ENCODE peak calls at places on chromosome 15, in six cellular contexts. P, L, O, V, X and G are unnamed samples.

GRCh38 chr15:75215107-75216004 is 13.7 kb downstream of the C15orf39 start:
- DNase-seq in O (no peak), V (no peak), X (no peak), P (no peak), L (no peak), G (peak)

GRCh38 chr15:53586815-53587214 is 172.6 kb downstream of the WDR72 start:
- DNase-seq in X (no peak), O (peak), V (no peak), P (peak), L (no peak), G (peak)

GRCh38 chr15:41599061-41599460 is 40.0 kb downstream of the TYRO3 start:
- DNase-seq in X (no peak), V (no peak), P (no peak), L (no peak), O (no peak), G (no peak)

GRCh38 chr15:88535100-88535499 is 11.4 kb downstream of the DET1 start:
- DNase-seq in O (no peak), L (peak), P (no peak), X (no peak), V (peak), G (no peak)

GRCh38 chr15:25783607-25784131 is 79.5 kb downstream of the ATP10A start:
- DNase-seq in O (peak), P (peak), X (peak), L (peak), V (peak), G (no peak)

GRCh38 chr15:74202461-74203401 is at the start of gene STRA6:
- DNase-seq in O (peak), P (peak), V (no peak), L (no peak), X (peak), G (no peak)

GRCh38 chr15:56933420-56934210 is 15.2 kb downstream of the TCF12 start:
- DNase-seq in X (no peak), P (no peak), V (no peak), L (no peak), O (no peak), G (no peak)

GRCh38 chr15:85024509-85025336 is 43.1 kb downstream of the PDE8A start:
- DNase-seq in X (peak), L (peak), O (no peak), P (peak), V (peak), G (no peak)

GRCh38 chr15:77276943-77277342 is 143.0 kb downstream of the PEAK1 start:
- DNase-seq in P (no peak), V (no peak), L (no peak), O (no peak), X (no peak), G (no peak)

GRCh38 chr15:77276096-77276495 is 143.8 kb downstream of the PEAK1 start:
- DNase-seq in V (no peak), L (no peak), O (no peak), P (no peak), X (no peak), G (no peak)
- TF ChIP-seq CTCF in V (no peak), L (no peak), O (no peak), P (no peak), X (no peak), G (no peak)

DNA sequence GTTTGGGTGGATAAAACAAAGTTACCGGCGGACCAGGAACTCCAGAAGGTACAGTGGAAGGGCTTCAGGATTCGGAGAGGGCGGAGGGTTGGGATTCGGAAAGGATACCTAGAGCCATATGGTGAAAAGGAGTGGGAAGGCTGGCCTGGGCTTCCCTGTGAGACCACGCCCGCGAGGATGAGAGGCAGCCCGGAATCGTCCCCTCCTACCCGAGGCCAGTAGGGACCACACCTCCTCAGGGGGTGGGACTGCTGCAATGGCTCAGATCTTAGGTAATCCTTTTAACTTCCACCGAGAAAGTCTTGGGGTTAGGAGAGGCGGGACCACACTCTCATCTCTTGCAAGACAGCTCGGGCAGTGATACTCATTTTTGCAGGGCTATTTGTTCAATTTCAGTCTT is 511.3 kb downstream of the OCA2 start:
- DNase-seq in L (no peak), O (no peak), P (no peak), V (no peak), X (no peak), G (no peak)
- TF ChIP-seq CTCF in L (no peak), O (no peak), P (no peak), V (no peak), X (no peak), G (no peak)

DNA sequence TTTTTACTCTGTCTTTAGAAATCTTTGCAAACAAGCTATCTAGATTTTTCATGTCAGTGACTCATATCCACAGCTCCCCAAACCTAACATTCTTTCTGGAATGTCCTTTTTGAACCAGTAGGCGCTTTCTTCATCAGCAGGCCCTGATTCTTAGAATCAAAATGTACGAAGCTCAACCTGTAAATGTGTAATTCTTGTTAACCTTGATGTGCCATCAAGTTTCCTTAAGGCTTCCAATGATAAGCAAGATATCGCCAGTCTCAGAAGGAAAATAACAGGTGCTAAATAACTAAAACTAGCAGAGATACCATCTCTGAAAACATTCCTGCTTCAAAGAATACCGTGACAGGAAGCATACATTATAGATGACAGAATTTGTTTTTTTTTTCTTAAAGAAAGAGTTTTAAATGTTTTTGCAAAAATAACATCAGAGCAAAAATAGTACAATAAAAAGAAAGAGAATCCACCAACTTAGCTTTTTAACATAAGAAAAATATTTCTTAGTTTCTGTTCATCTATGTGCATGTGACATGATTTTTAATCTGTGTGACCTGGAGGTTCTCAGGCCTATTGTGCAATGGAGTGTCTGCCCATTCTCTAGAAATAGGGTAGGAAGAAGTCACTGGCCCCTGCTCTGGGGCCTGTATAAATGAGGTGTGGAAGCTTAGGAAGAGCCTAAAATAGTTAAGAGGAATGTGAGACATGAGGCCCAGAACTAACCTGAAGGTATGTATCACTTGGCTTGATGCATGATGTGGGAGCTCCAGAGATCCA is 14.7 kb upstream of the SECISBP2L start:
- DNase-seq in P (no peak), X (peak), L (peak), O (no peak), V (peak), G (no peak)
- TF ChIP-seq CTCF in P (no peak), X (peak), L (no peak), O (no peak), V (peak), G (no peak)

DNA sequence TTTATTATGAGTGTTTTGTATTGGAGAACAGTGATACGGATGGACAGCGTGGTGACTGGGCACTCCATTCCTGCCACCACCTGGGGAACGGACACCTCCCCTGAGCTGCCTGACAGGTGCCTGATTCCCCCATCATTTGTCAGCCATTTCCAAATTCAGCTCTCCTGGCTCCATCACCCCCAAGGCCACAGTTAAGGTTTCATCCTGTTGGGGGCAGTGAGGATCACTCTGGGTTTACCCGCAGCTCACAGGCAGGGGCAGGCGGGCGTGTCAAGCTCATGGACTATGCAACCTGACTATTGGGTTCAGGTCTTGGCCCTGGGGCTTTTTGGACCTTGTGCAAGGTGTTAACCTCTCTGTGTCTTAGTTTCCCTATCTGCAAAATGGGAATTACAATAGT is 76.3 kb downstream of the RAB11A start:
- DNase-seq in P (peak), V (no peak), O (no peak), X (no peak), L (no peak), G (no peak)
- TF ChIP-seq CTCF in P (no peak), V (no peak), O (no peak), X (no peak), L (no peak), G (no peak)

GRCh38 chr15:45794304-45794703 is 159.5 kb downstream of the SQOR start:
- DNase-seq in V (no peak), L (no peak), P (no peak), X (no peak), O (no peak), G (no peak)

GRCh38 chr15:45795487-45796069 is 160.7 kb downstream of the SQOR start:
- DNase-seq in P (peak), O (peak), X (peak), L (peak), V (peak), G (peak)

GRCh38 chr15:45794768-45795486 is 160.1 kb downstream of the SQOR start:
- DNase-seq in L (no peak), X (no peak), P (no peak), V (no peak), O (no peak), G (no peak)

GRCh38 chr15:45785897-45786296 is 151.1 kb downstream of the SQOR start:
- DNase-seq in V (no peak), O (no peak), X (no peak), L (no peak), P (no peak), G (no peak)

GRCh38 chr15:45790325-45790943 is 155.6 kb downstream of the SQOR start:
- DNase-seq in V (peak), X (peak), P (peak), L (peak), O (peak), G (peak)
- TF ChIP-seq CTCF in V (peak), X (peak), P (peak), L (peak), O (peak), G (peak)

DNA sequence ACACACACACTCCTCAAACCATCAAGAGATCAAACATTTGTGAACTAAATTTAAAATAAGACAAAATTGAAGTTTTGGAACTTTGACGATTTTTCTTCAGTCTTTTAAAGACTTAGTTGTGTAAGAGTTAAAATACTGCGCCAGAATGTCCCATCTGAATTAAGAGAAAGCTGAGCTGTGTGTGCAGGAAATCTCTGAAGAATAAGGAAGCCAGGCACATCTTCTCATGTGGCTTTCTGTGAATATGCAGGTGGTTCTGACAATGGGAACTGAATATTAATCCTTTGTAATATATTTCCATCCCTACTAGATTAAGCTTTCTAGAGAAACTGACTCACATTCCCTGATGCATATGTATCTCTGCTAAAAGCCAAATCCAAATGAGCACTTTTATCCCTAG is 60.1 kb upstream of the ICE2 start:
- DNase-seq in P (no peak), L (no peak), O (no peak), V (no peak), X (no peak), G (no peak)
- TF ChIP-seq CTCF in P (no peak), L (no peak), O (no peak), V (no peak), X (no peak), G (no peak)